ENCODE peak calls at places on chromosomes 6 and 20, in ten cellular contexts. One of them, this sample, is unnamed.

GRCh38 chr6:150915868-150916267 is 50.4 kb downstream of the MTHFD1L start:
- DNase-seq in PC-3: no peak
- DNase-seq in nephron progenitor cell: no peak
- DNase-seq in ACHN: no peak
- DNase-seq in activated naive CD8-positive, alpha-beta T cell treated with anti-CD3 and anti-CD28 coated beads, Interleukin-2, amount 50 U/mL, for 24 hours: no peak
- DNase-seq in stimulated activated CD8-positive, alpha-beta memory T cell treated with anti-CD3 and anti-CD28 coated beads, Interleukin-15, amount 100 ng/mL, for 1 hour: no peak
- DNase-seq in NCI-H460: no peak
- DNase-seq in AG04450: no peak
- DNase-seq in AG08396: no peak
- DNase-seq in activated naive CD4-positive, alpha-beta T cell: no peak
- DNase-seq in this sample: no peak

GRCh38 chr6:132736239-132736638 is 21.5 kb downstream of the VNN2 start:
- DNase-seq in PC-3: no peak
- DNase-seq in stimulated activated CD8-positive, alpha-beta memory T cell treated with anti-CD3 and anti-CD28 coated beads, Interleukin-15, amount 100 ng/mL, for 1 hour: no peak
- DNase-seq in AG08396: no peak
- DNase-seq in AG04450: no peak
- DNase-seq in NCI-H460: no peak
- DNase-seq in activated naive CD8-positive, alpha-beta T cell treated with anti-CD3 and anti-CD28 coated beads, Interleukin-2, amount 50 U/mL, for 24 hours: no peak
- DNase-seq in ACHN: no peak
- DNase-seq in activated naive CD4-positive, alpha-beta T cell: no peak
- DNase-seq in nephron progenitor cell: no peak
- DNase-seq in this sample: no peak

GRCh38 chr6:28634758-28635546 is 109.3 kb downstream of the GPX5 start:
- DNase-seq in activated naive CD4-positive, alpha-beta T cell: no peak
- DNase-seq in stimulated activated CD8-positive, alpha-beta memory T cell treated with anti-CD3 and anti-CD28 coated beads, Interleukin-15, amount 100 ng/mL, for 1 hour: no peak
- DNase-seq in activated naive CD8-positive, alpha-beta T cell treated with anti-CD3 and anti-CD28 coated beads, Interleukin-2, amount 50 U/mL, for 24 hours: no peak
- DNase-seq in AG08396: peak
- DNase-seq in NCI-H460: peak
- DNase-seq in nephron progenitor cell: peak
- DNase-seq in AG04450: no peak
- DNase-seq in PC-3: peak
- DNase-seq in ACHN: peak
- DNase-seq in this sample: no peak

GRCh38 chr6:93624408-93624807 is 205.0 kb upstream of the EPHA7 start:
- DNase-seq in NCI-H460: no peak
- DNase-seq in PC-3: no peak
- DNase-seq in activated naive CD8-positive, alpha-beta T cell treated with anti-CD3 and anti-CD28 coated beads, Interleukin-2, amount 50 U/mL, for 24 hours: no peak
- DNase-seq in AG04450: no peak
- DNase-seq in nephron progenitor cell: no peak
- DNase-seq in ACHN: no peak
- DNase-seq in stimulated activated CD8-positive, alpha-beta memory T cell treated with anti-CD3 and anti-CD28 coated beads, Interleukin-15, amount 100 ng/mL, for 1 hour: no peak
- DNase-seq in activated naive CD4-positive, alpha-beta T cell: no peak
- DNase-seq in AG08396: no peak
- DNase-seq in this sample: no peak

GRCh38 chr6:135673671-135674309 is 176.2 kb upstream of the AHI1 start:
- DNase-seq in NCI-H460: no peak
- DNase-seq in AG04450: no peak
- DNase-seq in nephron progenitor cell: no peak
- DNase-seq in activated naive CD4-positive, alpha-beta T cell: no peak
- DNase-seq in stimulated activated CD8-positive, alpha-beta memory T cell treated with anti-CD3 and anti-CD28 coated beads, Interleukin-15, amount 100 ng/mL, for 1 hour: no peak
- DNase-seq in ACHN: no peak
- DNase-seq in PC-3: no peak
- DNase-seq in activated naive CD8-positive, alpha-beta T cell treated with anti-CD3 and anti-CD28 coated beads, Interleukin-2, amount 50 U/mL, for 24 hours: peak
- DNase-seq in AG08396: peak
- DNase-seq in this sample: no peak

GRCh38 chr6:33320315-33321181 is 3.0 kb upstream of the ZBTB22 start:
- DNase-seq in AG04450: peak
- DNase-seq in AG08396: peak
- DNase-seq in ACHN: peak
- DNase-seq in activated naive CD8-positive, alpha-beta T cell treated with anti-CD3 and anti-CD28 coated beads, Interleukin-2, amount 50 U/mL, for 24 hours: no peak
- DNase-seq in PC-3: peak
- DNase-seq in stimulated activated CD8-positive, alpha-beta memory T cell treated with anti-CD3 and anti-CD28 coated beads, Interleukin-15, amount 100 ng/mL, for 1 hour: no peak
- DNase-seq in activated naive CD4-positive, alpha-beta T cell: no peak
- DNase-seq in nephron progenitor cell: no peak
- DNase-seq in NCI-H460: no peak
- DNase-seq in this sample: peak

GRCh38 chr6:3867616-3868502 is 18.7 kb downstream of the FAM50B start:
- DNase-seq in activated naive CD8-positive, alpha-beta T cell treated with anti-CD3 and anti-CD28 coated beads, Interleukin-2, amount 50 U/mL, for 24 hours: no peak
- DNase-seq in ACHN: no peak
- DNase-seq in activated naive CD4-positive, alpha-beta T cell: no peak
- DNase-seq in NCI-H460: no peak
- DNase-seq in stimulated activated CD8-positive, alpha-beta memory T cell treated with anti-CD3 and anti-CD28 coated beads, Interleukin-15, amount 100 ng/mL, for 1 hour: no peak
- DNase-seq in nephron progenitor cell: no peak
- DNase-seq in AG04450: no peak
- DNase-seq in PC-3: no peak
- DNase-seq in AG08396: no peak
- DNase-seq in this sample: no peak

GRCh38 chr6:22001336-22002027 is 295.4 kb downstream of the PRL start:
- DNase-seq in PC-3: no peak
- DNase-seq in AG08396: no peak
- DNase-seq in stimulated activated CD8-positive, alpha-beta memory T cell treated with anti-CD3 and anti-CD28 coated beads, Interleukin-15, amount 100 ng/mL, for 1 hour: no peak
- DNase-seq in activated naive CD8-positive, alpha-beta T cell treated with anti-CD3 and anti-CD28 coated beads, Interleukin-2, amount 50 U/mL, for 24 hours: no peak
- DNase-seq in NCI-H460: no peak
- DNase-seq in activated naive CD4-positive, alpha-beta T cell: no peak
- DNase-seq in AG04450: no peak
- DNase-seq in ACHN: no peak
- DNase-seq in nephron progenitor cell: no peak
- DNase-seq in this sample: no peak

GRCh38 chr20:59938221-59938620 is 1.9 kb downstream of the PPP1R3D start:
- DNase-seq in NCI-H460: no peak
- DNase-seq in AG04450: no peak
- DNase-seq in PC-3: peak
- DNase-seq in activated naive CD4-positive, alpha-beta T cell: no peak
- DNase-seq in ACHN: no peak
- DNase-seq in nephron progenitor cell: no peak
- DNase-seq in stimulated activated CD8-positive, alpha-beta memory T cell treated with anti-CD3 and anti-CD28 coated beads, Interleukin-15, amount 100 ng/mL, for 1 hour: no peak
- DNase-seq in AG08396: peak
- DNase-seq in activated naive CD8-positive, alpha-beta T cell treated with anti-CD3 and anti-CD28 coated beads, Interleukin-2, amount 50 U/mL, for 24 hours: no peak
- DNase-seq in this sample: no peak

GRCh38 chr6:160367798-160368547 is 19.8 kb downstream of the SLC22A3 start:
- DNase-seq in PC-3: no peak
- DNase-seq in NCI-H460: no peak
- DNase-seq in stimulated activated CD8-positive, alpha-beta memory T cell treated with anti-CD3 and anti-CD28 coated beads, Interleukin-15, amount 100 ng/mL, for 1 hour: no peak
- DNase-seq in ACHN: no peak
- DNase-seq in activated naive CD8-positive, alpha-beta T cell treated with anti-CD3 and anti-CD28 coated beads, Interleukin-2, amount 50 U/mL, for 24 hours: no peak
- DNase-seq in activated naive CD4-positive, alpha-beta T cell: no peak
- DNase-seq in nephron progenitor cell: no peak
- DNase-seq in AG04450: no peak
- DNase-seq in AG08396: no peak
- DNase-seq in this sample: no peak

This sample was measured in stomach.